ENCODE peak calls at places on chromosomes 1 and 21, in eight cellular contexts. One of them, this sample, is unnamed.

GRCh38 chr1:202056644-202057334 is 46.4 kb downstream of the ELF3 start:
- DNase-seq in sigmoid colon: no peak
- DNase-seq in HCT116: peak
- DNase-seq in CD4-positive, alpha-beta memory T cell: no peak
- DNase-seq in CD4-positive, CD25-positive, alpha-beta regulatory T cell: no peak
- DNase-seq in SK-N-MC: no peak
- DNase-seq in CD8-positive, alpha-beta T cell: no peak
- DNase-seq in brain microvascular endothelial cell: no peak
- DNase-seq in this sample: no peak

GRCh38 chr1:203173566-203173965 is 2.1 kb downstream of the MYBPH start:
- DNase-seq in sigmoid colon: no peak
- DNase-seq in HCT116: no peak
- DNase-seq in CD4-positive, alpha-beta memory T cell: no peak
- DNase-seq in CD4-positive, CD25-positive, alpha-beta regulatory T cell: no peak
- DNase-seq in SK-N-MC: no peak
- DNase-seq in CD8-positive, alpha-beta T cell: no peak
- DNase-seq in brain microvascular endothelial cell: no peak
- DNase-seq in this sample: no peak

GRCh38 chr1:117673405-117673804 is 67.6 kb downstream of the TENT5C start:
- DNase-seq in sigmoid colon: no peak
- DNase-seq in HCT116: no peak
- DNase-seq in CD4-positive, alpha-beta memory T cell: no peak
- DNase-seq in CD4-positive, CD25-positive, alpha-beta regulatory T cell: no peak
- DNase-seq in SK-N-MC: no peak
- DNase-seq in CD8-positive, alpha-beta T cell: no peak
- DNase-seq in brain microvascular endothelial cell: peak
- DNase-seq in this sample: no peak

GRCh38 chr1:218933526-218933925 is 240.2 kb upstream of the LYPLAL1 start:
- DNase-seq in sigmoid colon: no peak
- DNase-seq in HCT116: no peak
- DNase-seq in CD4-positive, alpha-beta memory T cell: no peak
- DNase-seq in CD4-positive, CD25-positive, alpha-beta regulatory T cell: no peak
- DNase-seq in SK-N-MC: no peak
- DNase-seq in CD8-positive, alpha-beta T cell: no peak
- DNase-seq in brain microvascular endothelial cell: no peak
- DNase-seq in this sample: no peak

GRCh38 chr1:89949991-89950624 is 44.8 kb upstream of the ZNF326 start:
- DNase-seq in sigmoid colon: no peak
- DNase-seq in HCT116: no peak
- DNase-seq in CD4-positive, alpha-beta memory T cell: no peak
- DNase-seq in CD4-positive, CD25-positive, alpha-beta regulatory T cell: no peak
- DNase-seq in SK-N-MC: no peak
- DNase-seq in CD8-positive, alpha-beta T cell: no peak
- DNase-seq in brain microvascular endothelial cell: no peak
- DNase-seq in this sample: no peak

GRCh38 chr1:24786191-24786590 is 40.9 kb downstream of the CLIC4 start:
- DNase-seq in sigmoid colon: no peak
- DNase-seq in HCT116: no peak
- DNase-seq in CD4-positive, alpha-beta memory T cell: no peak
- DNase-seq in CD4-positive, CD25-positive, alpha-beta regulatory T cell: no peak
- DNase-seq in SK-N-MC: no peak
- DNase-seq in CD8-positive, alpha-beta T cell: no peak
- DNase-seq in brain microvascular endothelial cell: no peak
- DNase-seq in this sample: no peak

GRCh38 chr21:28636988-28637691 is 355.5 kb downstream of the LTN1 start:
- DNase-seq in sigmoid colon: no peak
- DNase-seq in HCT116: no peak
- DNase-seq in CD4-positive, alpha-beta memory T cell: no peak
- DNase-seq in CD4-positive, CD25-positive, alpha-beta regulatory T cell: no peak
- DNase-seq in SK-N-MC: no peak
- DNase-seq in CD8-positive, alpha-beta T cell: no peak
- DNase-seq in brain microvascular endothelial cell: peak
- DNase-seq in this sample: no peak

GRCh38 chr1:100629391-100629790 is 90.2 kb upstream of the VCAM1 start:
- DNase-seq in sigmoid colon: no peak
- DNase-seq in HCT116: no peak
- DNase-seq in CD4-positive, alpha-beta memory T cell: no peak
- DNase-seq in CD4-positive, CD25-positive, alpha-beta regulatory T cell: no peak
- DNase-seq in SK-N-MC: no peak
- DNase-seq in CD8-positive, alpha-beta T cell: no peak
- DNase-seq in brain microvascular endothelial cell: no peak
- DNase-seq in this sample: no peak

GRCh38 chr1:201015551-201016091 is 7.9 kb downstream of the KIF21B start:
- DNase-seq in sigmoid colon: no peak
- DNase-seq in HCT116: no peak
- DNase-seq in CD4-positive, alpha-beta memory T cell: no peak
- DNase-seq in CD4-positive, CD25-positive, alpha-beta regulatory T cell: no peak
- DNase-seq in SK-N-MC: no peak
- DNase-seq in CD8-positive, alpha-beta T cell: no peak
- DNase-seq in brain microvascular endothelial cell: no peak
- DNase-seq in this sample: no peak

GRCh38 chr1:115303364-115303763 is 34.7 kb downstream of the NGF start:
- DNase-seq in sigmoid colon: no peak
- DNase-seq in HCT116: no peak
- DNase-seq in CD4-positive, alpha-beta memory T cell: no peak
- DNase-seq in CD4-positive, CD25-positive, alpha-beta regulatory T cell: no peak
- DNase-seq in SK-N-MC: no peak
- DNase-seq in CD8-positive, alpha-beta T cell: no peak
- DNase-seq in brain microvascular endothelial cell: no peak
- DNase-seq in this sample: no peak

GRCh38 chr1:115299266-115299665 is 38.8 kb downstream of the NGF start:
- DNase-seq in sigmoid colon: no peak
- DNase-seq in HCT116: no peak
- DNase-seq in CD4-positive, alpha-beta memory T cell: no peak
- DNase-seq in CD4-positive, CD25-positive, alpha-beta regulatory T cell: no peak
- DNase-seq in SK-N-MC: no peak
- DNase-seq in CD8-positive, alpha-beta T cell: no peak
- DNase-seq in brain microvascular endothelial cell: no peak
- DNase-seq in this sample: no peak

GRCh38 chr1:115302390-115302961 is 35.6 kb downstream of the NGF start:
- DNase-seq in sigmoid colon: no peak
- DNase-seq in HCT116: no peak
- DNase-seq in CD4-positive, alpha-beta memory T cell: no peak
- DNase-seq in CD4-positive, CD25-positive, alpha-beta regulatory T cell: no peak
- DNase-seq in SK-N-MC: no peak
- DNase-seq in CD8-positive, alpha-beta T cell: no peak
- DNase-seq in brain microvascular endothelial cell: peak
- DNase-seq in this sample: no peak

GRCh38 chr1:115300087-115300856 is 37.8 kb downstream of the NGF start:
- DNase-seq in sigmoid colon: no peak
- DNase-seq in HCT116: no peak
- DNase-seq in CD4-positive, alpha-beta memory T cell: no peak
- DNase-seq in CD4-positive, CD25-positive, alpha-beta regulatory T cell: no peak
- DNase-seq in SK-N-MC: no peak
- DNase-seq in CD8-positive, alpha-beta T cell: no peak
- DNase-seq in brain microvascular endothelial cell: no peak
- DNase-seq in this sample: no peak

DNA sequence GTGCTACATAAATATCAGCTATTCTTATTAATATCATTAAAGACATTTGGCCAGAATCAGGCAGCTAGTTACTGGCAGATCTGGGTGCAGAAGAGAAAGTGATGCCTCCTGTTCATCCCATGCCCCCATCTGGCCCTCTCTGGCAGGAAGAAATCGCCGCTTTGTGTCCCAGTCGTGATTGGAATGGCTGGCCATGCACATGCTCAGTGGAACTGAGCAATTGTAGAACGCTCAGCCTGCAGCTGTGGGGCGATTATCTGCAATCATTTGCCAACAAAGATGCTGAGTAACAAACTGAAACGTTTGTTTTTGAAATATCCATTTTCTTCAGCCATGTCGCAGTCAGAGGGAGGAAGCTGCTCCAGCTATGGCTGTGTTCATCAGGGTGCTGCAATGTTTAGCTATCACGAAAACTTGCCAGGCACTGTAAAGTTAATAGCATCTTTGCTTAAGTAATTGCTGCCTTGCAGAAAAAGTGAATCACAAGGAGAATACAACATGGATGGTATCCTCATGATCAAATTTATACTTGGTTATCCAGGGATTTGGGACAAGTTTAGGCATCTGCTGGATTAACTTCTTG is 36.5 kb downstream of the NGF start:
- DNase-seq in sigmoid colon: no peak
- DNase-seq in HCT116: no peak
- DNase-seq in CD4-positive, alpha-beta memory T cell: no peak
- DNase-seq in CD4-positive, CD25-positive, alpha-beta regulatory T cell: no peak
- DNase-seq in SK-N-MC: no peak
- DNase-seq in CD8-positive, alpha-beta T cell: no peak
- DNase-seq in brain microvascular endothelial cell: no peak
- DNase-seq in this sample: no peak
- H3K27ac ChIP-seq in sigmoid colon: peak
- H3K27ac ChIP-seq in HCT116: no peak
- H3K27ac ChIP-seq in CD4-positive, alpha-beta memory T cell: no peak
- H3K27ac ChIP-seq in CD4-positive, CD25-positive, alpha-beta regulatory T cell: no peak
- H3K27ac ChIP-seq in SK-N-MC: no peak
- H3K27ac ChIP-seq in CD8-positive, alpha-beta T cell: no peak
- H3K27ac ChIP-seq in brain microvascular endothelial cell: no peak
- H3K27ac ChIP-seq in this sample: no peak

GRCh38 chr21:43734131-43734634 is 15.3 kb downstream of the PDXK start:
- DNase-seq in sigmoid colon: no peak
- DNase-seq in HCT116: no peak
- DNase-seq in CD4-positive, alpha-beta memory T cell: no peak
- DNase-seq in CD4-positive, CD25-positive, alpha-beta regulatory T cell: no peak
- DNase-seq in SK-N-MC: no peak
- DNase-seq in CD8-positive, alpha-beta T cell: no peak
- DNase-seq in brain microvascular endothelial cell: no peak
- DNase-seq in this sample: no peak

GRCh38 chr21:43733529-43734071 is 14.7 kb downstream of the PDXK start:
- DNase-seq in sigmoid colon: no peak
- DNase-seq in HCT116: no peak
- DNase-seq in CD4-positive, alpha-beta memory T cell: no peak
- DNase-seq in CD4-positive, CD25-positive, alpha-beta regulatory T cell: no peak
- DNase-seq in SK-N-MC: no peak
- DNase-seq in CD8-positive, alpha-beta T cell: no peak
- DNase-seq in brain microvascular endothelial cell: no peak
- DNase-seq in this sample: no peak

GRCh38 chr21:43731891-43732711 is 13.2 kb downstream of the PDXK start:
- DNase-seq in sigmoid colon: no peak
- DNase-seq in HCT116: no peak
- DNase-seq in CD4-positive, alpha-beta memory T cell: no peak
- DNase-seq in CD4-positive, CD25-positive, alpha-beta regulatory T cell: no peak
- DNase-seq in SK-N-MC: peak
- DNase-seq in CD8-positive, alpha-beta T cell: no peak
- DNase-seq in brain microvascular endothelial cell: no peak
- DNase-seq in this sample: no peak

GRCh38 chr21:43731476-43731875 is 12.5 kb downstream of the PDXK start:
- DNase-seq in sigmoid colon: no peak
- DNase-seq in HCT116: no peak
- DNase-seq in CD4-positive, alpha-beta memory T cell: no peak
- DNase-seq in CD4-positive, CD25-positive, alpha-beta regulatory T cell: no peak
- DNase-seq in SK-N-MC: no peak
- DNase-seq in CD8-positive, alpha-beta T cell: no peak
- DNase-seq in brain microvascular endothelial cell: no peak
- DNase-seq in this sample: no peak

DNA sequence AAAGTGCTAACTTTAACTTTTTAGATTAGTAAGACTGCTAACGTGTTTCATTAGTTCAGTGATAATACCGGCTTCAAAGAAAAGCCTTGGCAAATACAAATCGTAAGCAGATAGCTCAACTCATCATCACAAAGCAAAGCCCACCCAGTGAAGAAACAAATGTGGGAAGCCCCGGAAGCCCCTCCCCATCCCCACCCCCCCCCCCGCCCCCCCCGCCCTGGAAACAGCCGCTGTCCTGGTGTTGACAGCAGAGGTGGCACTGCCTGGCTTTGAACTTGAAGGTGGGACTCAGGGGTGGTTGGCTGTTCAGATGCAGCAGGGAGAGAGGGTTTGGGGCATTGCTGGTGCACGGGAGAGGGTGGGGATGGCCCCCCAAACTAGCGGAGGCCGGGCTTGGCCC is 14.1 kb downstream of the PDXK start:
- DNase-seq in sigmoid colon: no peak
- DNase-seq in HCT116: no peak
- DNase-seq in CD4-positive, alpha-beta memory T cell: no peak
- DNase-seq in CD4-positive, CD25-positive, alpha-beta regulatory T cell: no peak
- DNase-seq in SK-N-MC: no peak
- DNase-seq in CD8-positive, alpha-beta T cell: no peak
- DNase-seq in brain microvascular endothelial cell: no peak
- DNase-seq in this sample: no peak
- H3K27ac ChIP-seq in sigmoid colon: peak
- H3K27ac ChIP-seq in HCT116: no peak
- H3K27ac ChIP-seq in CD4-positive, alpha-beta memory T cell: no peak
- H3K27ac ChIP-seq in CD4-positive, CD25-positive, alpha-beta regulatory T cell: no peak
- H3K27ac ChIP-seq in SK-N-MC: peak
- H3K27ac ChIP-seq in CD8-positive, alpha-beta T cell: no peak
- H3K27ac ChIP-seq in brain microvascular endothelial cell: no peak
- H3K27ac ChIP-seq in this sample: no peak

GRCh38 chr1:32197837-32198236 is 2.6 kb upstream of the CCDC28B start:
- DNase-seq in sigmoid colon: no peak
- DNase-seq in HCT116: no peak
- DNase-seq in CD4-positive, alpha-beta memory T cell: no peak
- DNase-seq in CD4-positive, CD25-positive, alpha-beta regulatory T cell: no peak
- DNase-seq in SK-N-MC: no peak
- DNase-seq in CD8-positive, alpha-beta T cell: no peak
- DNase-seq in brain microvascular endothelial cell: no peak
- DNase-seq in this sample: no peak

GRCh38 chr1:32199043-32199716 is 1.2 kb upstream of the CCDC28B start:
- DNase-seq in sigmoid colon: no peak
- DNase-seq in HCT116: no peak
- DNase-seq in CD4-positive, alpha-beta memory T cell: no peak
- DNase-seq in CD4-positive, CD25-positive, alpha-beta regulatory T cell: no peak
- DNase-seq in SK-N-MC: no peak
- DNase-seq in CD8-positive, alpha-beta T cell: no peak
- DNase-seq in brain microvascular endothelial cell: no peak
- DNase-seq in this sample: no peak

GRCh38 chr1:32199717-32200072 is 700 bp upstream of the CCDC28B start:
- DNase-seq in sigmoid colon: peak
- DNase-seq in HCT116: no peak
- DNase-seq in CD4-positive, alpha-beta memory T cell: no peak
- DNase-seq in CD4-positive, CD25-positive, alpha-beta regulatory T cell: no peak
- DNase-seq in SK-N-MC: no peak
- DNase-seq in CD8-positive, alpha-beta T cell: no peak
- DNase-seq in brain microvascular endothelial cell: no peak
- DNase-seq in this sample: no peak

GRCh38 chr1:32197074-32197473 is 3.3 kb upstream of the CCDC28B start:
- DNase-seq in sigmoid colon: no peak
- DNase-seq in HCT116: no peak
- DNase-seq in CD4-positive, alpha-beta memory T cell: no peak
- DNase-seq in CD4-positive, CD25-positive, alpha-beta regulatory T cell: no peak
- DNase-seq in SK-N-MC: no peak
- DNase-seq in CD8-positive, alpha-beta T cell: no peak
- DNase-seq in brain microvascular endothelial cell: no peak
- DNase-seq in this sample: no peak

GRCh38 chr1:32198237-32199042 is 2.0 kb upstream of the CCDC28B start:
- DNase-seq in sigmoid colon: no peak
- DNase-seq in HCT116: no peak
- DNase-seq in CD4-positive, alpha-beta memory T cell: no peak
- DNase-seq in CD4-positive, CD25-positive, alpha-beta regulatory T cell: no peak
- DNase-seq in SK-N-MC: no peak
- DNase-seq in CD8-positive, alpha-beta T cell: no peak
- DNase-seq in brain microvascular endothelial cell: no peak
- DNase-seq in this sample: no peak
- H3K27ac ChIP-seq in sigmoid colon: no peak
- H3K27ac ChIP-seq in HCT116: no peak
- H3K27ac ChIP-seq in CD4-positive, alpha-beta memory T cell: no peak
- H3K27ac ChIP-seq in CD4-positive, CD25-positive, alpha-beta regulatory T cell: peak
- H3K27ac ChIP-seq in SK-N-MC: no peak
- H3K27ac ChIP-seq in CD8-positive, alpha-beta T cell: no peak
- H3K27ac ChIP-seq in brain microvascular endothelial cell: no peak
- H3K27ac ChIP-seq in this sample: no peak

GRCh38 chr21:37445228-37445627 is 78.7 kb downstream of the DYRK1A start:
- DNase-seq in sigmoid colon: no peak
- DNase-seq in HCT116: no peak
- DNase-seq in CD4-positive, alpha-beta memory T cell: no peak
- DNase-seq in CD4-positive, CD25-positive, alpha-beta regulatory T cell: no peak
- DNase-seq in SK-N-MC: no peak
- DNase-seq in CD8-positive, alpha-beta T cell: no peak
- DNase-seq in brain microvascular endothelial cell: no peak
- DNase-seq in this sample: no peak
- H3K27ac ChIP-seq in sigmoid colon: no peak
- H3K27ac ChIP-seq in HCT116: no peak
- H3K27ac ChIP-seq in CD4-positive, alpha-beta memory T cell: no peak
- H3K27ac ChIP-seq in CD4-positive, CD25-positive, alpha-beta regulatory T cell: no peak
- H3K27ac ChIP-seq in SK-N-MC: no peak
- H3K27ac ChIP-seq in CD8-positive, alpha-beta T cell: no peak
- H3K27ac ChIP-seq in brain microvascular endothelial cell: no peak
- H3K27ac ChIP-seq in this sample: no peak

This sample was measured in DND-41.